ENCODE peak calls at places on chromosomes 3 and 15, in five cellular contexts. V is neural crest cell, Z is adrenal gland, X is mammary epithelial cell, C is cardiac muscle cell. J is an unnamed sample.
A peak's percentile ranks its signal among the peaks of the same experiment; 100 is the strongest.

GRCh38 chr3:184233127-184233843 is 3.9 kb downstream of the VWA5B2 start:
- DNase-seq in X (no peak), C (no peak), Z (no peak), V (no peak), J (no peak)

GRCh38 chr15:81010086-81010485 is 9.4 kb downstream of the TLNRD1 start:
- DNase-seq in Z (no peak), C (no peak), X (no peak), V (no peak), J (no peak)

GRCh38 chr3:177041021-177041729 is 156.1 kb downstream of the TBL1XR1 start:
- DNase-seq in Z (peak; percentile 59), X (no peak), C (peak; percentile 15), V (no peak), J (peak; percentile 30)

GRCh38 chr15:39628131-39628482 is 47.2 kb downstream of the THBS1 start:
- DNase-seq in Z (peak; percentile 38), C (peak; percentile 59), X (no peak), V (no peak), J (no peak)

GRCh38 chr15:99986297-99987118 is 253.3 kb upstream of the LYSMD4 start:
- DNase-seq in Z (no peak), X (no peak), C (no peak), V (no peak), J (no peak)

GRCh38 chr15:91885054-91885453 is 31.5 kb downstream of the SLCO3A1 start:
- DNase-seq in C (no peak), V (no peak), X (no peak), Z (no peak), J (no peak)

GRCh38 chr3:50983887-50984286 is 309.2 kb downstream of the DOCK3 start:
- DNase-seq in X (no peak), C (no peak), V (no peak), Z (no peak), J (no peak)

GRCh38 chr3:13507247-13507790 is 27.2 kb downstream of the HDAC11 start:
- DNase-seq in V (no peak), C (peak; percentile 26), Z (peak; percentile 31), X (no peak), J (no peak)

GRCh38 chr15:60751985-60752952 is 273.3 kb upstream of the ICE2 start:
- DNase-seq in C (no peak), V (no peak), X (no peak), Z (peak; percentile 88), J (peak; percentile 56)

GRCh38 chr3:10204921-10205320 is 40.2 kb downstream of the IRAK2 start:
- DNase-seq in V (no peak), X (no peak), Z (no peak), C (no peak), J (no peak)

GRCh38 chr15:69533504-69533903 is 80.9 kb downstream of the RPLP1 start:
- DNase-seq in Z (no peak), X (no peak), C (no peak), V (no peak), J (no peak)

GRCh38 chr15:62644874-62645755 is 397.4 kb upstream of the TPM1 start:
- DNase-seq in V (no peak), C (no peak), Z (no peak), X (no peak), J (no peak)

GRCh38 chr3:175193815-175194518 is 334.8 kb downstream of the NAALADL2 start:
- DNase-seq in V (no peak), X (peak; percentile 83), C (no peak), Z (no peak), J (no peak)

GRCh38 chr15:48076454-48076853 is 44.3 kb upstream of the SLC24A5 start:
- DNase-seq in V (no peak), C (no peak), Z (peak; percentile 77), X (no peak), J (no peak)

GRCh38 chr15:67762610-67763368 is 62.5 kb upstream of the SKOR1 start:
- DNase-seq in C (no peak), V (no peak), X (no peak), Z (peak; percentile 20), J (no peak)

GRCh38 chr15:71084264-71084663 is 31.0 kb upstream of the THSD4 start:
- DNase-seq in C (no peak), X (no peak), Z (no peak), V (no peak), J (no peak)

GRCh38 chr15:64071931-64072765 is 21.5 kb downstream of the CIAO2A start:
- DNase-seq in Z (no peak), X (no peak), C (no peak), V (no peak), J (no peak)

GRCh38 chr15:84973492-84974460 is 7.9 kb upstream of the PDE8A start:
- DNase-seq in X (no peak), Z (peak; percentile 13), V (no peak), C (no peak), J (no peak)

GRCh38 chr15:73752817-73753214 is 335 bp downstream of the INSYN1 start:
- DNase-seq in X (no peak), V (peak; percentile 27), Z (no peak), C (peak; percentile 66), J (no peak)

GRCh38 chr3:4808637-4809036 is 170.6 kb upstream of the BHLHE40 start:
- DNase-seq in V (no peak), Z (no peak), X (no peak), C (no peak), J (no peak)

GRCh38 chr3:185625784-185626183 is 39.7 kb downstream of the SENP2 start:
- DNase-seq in Z (no peak), X (no peak), V (no peak), C (no peak), J (no peak)

GRCh38 chr3:107993771-107994170 is 97.1 kb downstream of the CD47 start:
- DNase-seq in V (no peak), Z (no peak), X (no peak), C (no peak), J (no peak)

GRCh38 chr15:53506370-53506769 is 253.1 kb downstream of the WDR72 start:
- DNase-seq in V (no peak), Z (no peak), C (no peak), X (no peak), J (no peak)

GRCh38 chr3:171511450-171511849 is 51.2 kb upstream of the TNIK start:
- DNase-seq in X (no peak), Z (no peak), C (no peak), V (no peak), J (no peak)

GRCh38 chr15:42456971-42457370 is 34.0 kb downstream of the ZNF106 start:
- DNase-seq in X (no peak), Z (peak; percentile 34), V (no peak), C (no peak), J (no peak)
- TF ChIP-seq CTCF in X (no peak), Z (no peak), V (no peak), C (no peak), J (no peak)

DNA sequence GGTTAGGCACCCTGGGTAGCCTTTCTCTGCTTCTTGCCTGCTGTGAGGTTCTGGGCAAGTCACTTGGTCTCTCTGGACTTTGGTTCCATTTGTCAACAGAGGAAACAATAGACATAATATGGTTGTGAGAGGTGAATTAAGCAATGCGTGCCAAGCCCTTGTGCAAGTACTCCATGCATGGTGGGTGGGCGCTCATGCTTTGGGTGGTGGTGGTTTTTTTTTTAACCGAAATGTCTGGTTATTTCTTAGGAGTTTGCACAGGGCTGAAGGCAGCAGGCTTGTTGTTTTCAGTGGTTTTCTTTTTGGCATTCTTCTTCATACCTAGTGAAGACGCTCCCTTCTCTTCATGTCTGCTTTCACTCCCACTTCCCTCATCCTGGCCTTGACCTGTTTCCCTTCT is 84.2 kb upstream of the LRTM1 start:
- DNase-seq in Z (no peak), C (no peak), X (no peak), V (no peak), J (no peak)
- TF ChIP-seq CTCF in Z (no peak), C (no peak), X (no peak), V (no peak), J (no peak)

DNA sequence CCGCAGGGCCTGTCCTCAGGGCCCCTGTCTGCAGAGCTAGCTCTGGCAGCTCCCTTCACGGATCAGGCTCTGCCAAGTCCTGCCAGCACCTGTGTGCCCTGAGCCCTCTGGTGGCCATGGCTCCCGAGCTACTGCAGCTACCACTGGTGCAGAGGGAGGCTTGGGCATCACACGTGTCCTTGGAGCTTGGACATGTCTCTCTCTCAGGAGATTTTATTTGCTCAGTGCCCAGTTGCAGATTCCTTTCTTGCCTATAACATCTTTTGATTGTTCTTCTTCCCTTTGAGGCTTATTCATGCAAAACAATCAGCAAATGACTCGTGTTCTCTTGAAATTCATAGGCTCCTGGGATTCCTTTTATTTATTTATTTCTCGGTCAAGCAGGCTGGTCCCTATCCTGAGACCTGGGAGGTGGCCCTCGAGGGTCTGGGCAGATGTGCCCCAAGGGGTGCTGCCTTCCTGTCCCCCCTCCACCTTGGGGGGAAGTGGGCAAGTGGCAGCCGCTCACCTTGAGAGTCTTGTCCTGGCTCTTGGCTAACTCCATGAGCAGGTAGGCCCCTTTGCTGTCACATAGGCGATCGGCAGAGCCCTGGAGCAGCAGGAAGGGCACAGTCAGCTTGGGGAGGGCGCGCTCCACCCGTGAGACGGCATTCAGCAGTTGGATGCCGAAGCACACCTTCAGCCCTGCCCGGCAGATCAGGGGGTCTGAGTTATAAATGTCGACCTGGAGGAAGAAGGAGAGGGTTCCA is 21.9 kb downstream of the ABTB1 start:
- DNase-seq in C (no peak), V (no peak), Z (peak; percentile 90), X (peak; percentile 55), J (peak; percentile 82)
- TF ChIP-seq CTCF in C (peak; percentile 14), V (peak; percentile 17), Z (peak; percentile 76), X (peak; percentile 45), J (peak; percentile 72)

GRCh38 chr15:40859206-40859851 is 14.7 kb downstream of the RHOV start:
- DNase-seq in Z (peak; percentile 74), V (peak; percentile 87), X (peak; percentile 76), C (peak; percentile 86), J (peak; percentile 79)
- TF ChIP-seq CTCF in Z (peak; percentile 64), V (peak; percentile 82), X (peak; percentile 83), C (peak; percentile 94), J (peak; percentile 68)